ENCODE peak calls at places on chromosomes 16 and 17, in five cellular contexts. U is testis, I is GM06990, B is RWPE1, G is BE2C. Y is an unnamed sample.

GRCh38 chr17:79557276-79557675 is 53.6 kb downstream of the RBFOX3 start:
- DNase-seq in U (no peak), I (no peak), B (no peak), G (no peak), Y (no peak)

GRCh38 chr16:49675417-49675816 is 180.5 kb downstream of the ZNF423 start:
- DNase-seq in U (no peak), I (no peak), B (no peak), G (no peak), Y (no peak)

GRCh38 chr17:12514596-12514995 is 151.1 kb upstream of the MYOCD start:
- DNase-seq in U (no peak), I (no peak), B (no peak), G (no peak), Y (no peak)

GRCh38 chr16:89921699-89922476 is 1.3 kb upstream of the TUBB3 start:
- DNase-seq in U (peak), I (no peak), B (peak), G (peak), Y (peak)

GRCh38 chr16:2482181-2483107 is 7.5 kb downstream of the TBC1D24 start:
- DNase-seq in U (peak), I (no peak), B (no peak), G (peak), Y (peak)

GRCh38 chr16:77043076-77043475 is 147.9 kb upstream of the MON1B start:
- DNase-seq in U (no peak), I (no peak), B (peak), G (peak), Y (no peak)

GRCh38 chr16:19840524-19841110 is 44.0 kb downstream of the GPRC5B start:
- DNase-seq in U (no peak), I (no peak), B (no peak), G (no peak), Y (no peak)

GRCh38 chr17:60602871-60603270 is 2.9 kb downstream of the PPM1D start:
- DNase-seq in U (no peak), I (no peak), B (no peak), G (no peak), Y (no peak)

GRCh38 chr17:10516065-10516464 is 2.3 kb downstream of the MYH1 start:
- DNase-seq in U (no peak), I (no peak), B (no peak), G (no peak), Y (no peak)

GRCh38 chr17:80005360-80006338 is 30.0 kb downstream of the TBC1D16 start:
- DNase-seq in U (peak), I (no peak), B (peak), G (peak), Y (no peak)

GRCh38 chr17:11178576-11178975 is 62.4 kb upstream of the SHISA6 start:
- DNase-seq in U (no peak), I (no peak), B (no peak), G (no peak), Y (no peak)

GRCh38 chr17:77363821-77364361 is 223.1 kb downstream of the SEC14L1 start:
- DNase-seq in U (peak), I (no peak), B (no peak), G (peak), Y (no peak)

GRCh38 chr16:69324013-69324531 is 6.3 kb downstream of the PDF start:
- DNase-seq in U (peak), I (no peak), B (no peak), G (peak), Y (no peak)

GRCh38 chr17:19310151-19310550 is 52.4 kb downstream of the B9D1 start:
- DNase-seq in U (no peak), I (no peak), B (no peak), G (no peak), Y (no peak)

GRCh38 chr16:17544785-17545184 is 74.0 kb upstream of the XYLT1 start:
- DNase-seq in U (peak), I (no peak), B (no peak), G (peak), Y (no peak)
- TF ChIP-seq CTCF in U (peak), I (peak), B (no peak), G (peak), Y (peak)

GRCh38 chr16:320206-320605 is 32.3 kb downstream of the AXIN1 start:
- DNase-seq in U (no peak), I (no peak), B (no peak), G (no peak), Y (no peak)

GRCh38 chr16:316741-317464 is 33.9 kb downstream of the PDIA2 start:
- DNase-seq in U (no peak), I (no peak), B (no peak), G (no peak), Y (no peak)

GRCh38 chr16:321532-321931 is 31.0 kb downstream of the AXIN1 start:
- DNase-seq in U (no peak), I (no peak), B (no peak), G (no peak), Y (no peak)

GRCh38 chr16:317583-317982 is 34.6 kb downstream of the PDIA2 start:
- DNase-seq in U (no peak), I (no peak), B (no peak), G (no peak), Y (no peak)

GRCh38 chr16:318628-319027 is 33.9 kb downstream of the AXIN1 start:
- DNase-seq in U (no peak), I (no peak), B (no peak), G (no peak), Y (no peak)
- TF ChIP-seq CTCF in U (no peak), I (peak), B (no peak), G (peak), Y (no peak)

GRCh38 chr17:7560172-7561027 is 1.3 kb upstream of the SENP3 start:
- DNase-seq in U (peak), I (peak), B (no peak), G (no peak), Y (no peak)
- TF ChIP-seq CTCF in U (peak), I (peak), B (no peak), G (peak), Y (no peak)

GRCh38 chr16:51084074-51084928 is 66.8 kb downstream of the SALL1 start:
- DNase-seq in U (no peak), I (peak), B (no peak), G (no peak), Y (no peak)
- TF ChIP-seq CTCF in U (no peak), I (no peak), B (no peak), G (no peak), Y (no peak)

GRCh38 chr16:12754824-12755543 is 48.7 kb downstream of the CPPED1 start:
- DNase-seq in U (no peak), I (no peak), B (no peak), G (no peak), Y (no peak)

GRCh38 chr16:12758031-12758669 is 45.5 kb downstream of the CPPED1 start:
- DNase-seq in U (peak), I (no peak), B (no peak), G (peak), Y (no peak)

GRCh38 chr16:12758670-12759558 is 44.8 kb downstream of the CPPED1 start:
- DNase-seq in U (no peak), I (peak), B (no peak), G (no peak), Y (no peak)

GRCh38 chr16:12760819-12761611 is 42.7 kb downstream of the CPPED1 start:
- DNase-seq in U (no peak), I (no peak), B (no peak), G (no peak), Y (no peak)

GRCh38 chr16:12757546-12757945 is 46.1 kb downstream of the CPPED1 start:
- DNase-seq in U (no peak), I (no peak), B (no peak), G (peak), Y (no peak)
- TF ChIP-seq CTCF in U (no peak), I (no peak), B (no peak), G (no peak), Y (no peak)

Y was measured in CD14-positive monocyte.